ENCODE peak calls at places on chromosome 22, in four cellular contexts. I is uterus, E is HS-5, P is mesenchymal stem cell. Y is an unnamed sample.

GRCh38 chr22:26461188-26461810 is 22.3 kb downstream of the HPS4 start:
- DNase-seq in I (peak), E (no peak), P (peak), Y (no peak)

GRCh38 chr22:41596776-41597634 is 7.4 kb upstream of the PMM1 start:
- DNase-seq in E (no peak), I (peak), P (peak), Y (no peak)

GRCh38 chr22:40182231-40182835 is 4.6 kb downstream of the TNRC6B start:
- DNase-seq in P (peak), E (no peak), I (no peak), Y (no peak)

GRCh38 chr22:22763512-22763911 is 119.1 kb downstream of the GGTLC2 start:
- DNase-seq in I (no peak), E (no peak), P (no peak), Y (no peak)

GRCh38 chr22:17896552-17896951 is 122.3 kb upstream of the BID start:
- DNase-seq in I (no peak), E (no peak), P (no peak), Y (no peak)

GRCh38 chr22:36797988-36798670 is 18.7 kb downstream of the PVALB start:
- DNase-seq in I (no peak), P (no peak), E (no peak), Y (no peak)

GRCh38 chr22:41550952-41551491 is 6.8 kb upstream of the POLR3H start:
- DNase-seq in E (no peak), I (no peak), P (no peak), Y (no peak)

GRCh38 chr22:16915711-16916110 is 90.5 kb upstream of the XKR3 start:
- DNase-seq in P (no peak), I (no peak), E (peak), Y (no peak)

GRCh38 chr22:27247691-27248434 is 553.7 kb downstream of the MN1 start:
- DNase-seq in I (peak), E (no peak), P (no peak), Y (no peak)

GRCh38 chr22:48635825-48636224 is 1191.8 kb downstream of the BRD1 start:
- DNase-seq in P (no peak), I (no peak), E (no peak), Y (no peak)

GRCh38 chr22:22076361-22076760 is 93.8 kb upstream of the TOP3B start:
- DNase-seq in P (no peak), E (no peak), I (no peak), Y (no peak)

GRCh38 chr22:20738394-20739089 is 35.4 kb upstream of the SERPIND1 start:
- DNase-seq in E (no peak), P (no peak), I (no peak), Y (no peak)

GRCh38 chr22:19802001-19802880 is 41.7 kb downstream of the TBX1 start:
- DNase-seq in E (no peak), P (no peak), I (no peak), Y (no peak)

GRCh38 chr22:45499746-45500145 is 2.9 kb upstream of the FBLN1 start:
- DNase-seq in P (no peak), I (peak), E (no peak), Y (no peak)

GRCh38 chr22:49660321-49660720 is 167.4 kb downstream of the BRD1 start:
- DNase-seq in E (no peak), P (no peak), I (no peak), Y (no peak)

GRCh38 chr22:35510481-35510934 is 30.1 kb upstream of the RASD2 start:
- DNase-seq in P (peak), I (no peak), E (no peak), Y (no peak)

GRCh38 chr22:48709976-48710375 is 1117.7 kb downstream of the BRD1 start:
- DNase-seq in E (no peak), I (no peak), P (no peak), Y (no peak)

GRCh38 chr22:31753005-31753633 is 700 bp upstream of the DEPDC5 start:
- DNase-seq in E (no peak), I (peak), P (peak), Y (peak)

GRCh38 chr22:48404004-48404403 is 1423.7 kb downstream of the BRD1 start:
- DNase-seq in E (no peak), P (no peak), I (no peak), Y (no peak)

GRCh38 chr22:34858026-34858425 is 207.9 kb upstream of the ISX start:
- DNase-seq in P (no peak), E (no peak), I (no peak), Y (no peak)

GRCh38 chr22:43888740-43889139 is 3.1 kb downstream of the PNPLA5 start:
- DNase-seq in P (no peak), E (no peak), I (no peak), Y (no peak)

GRCh38 chr22:23401111-23401909 is 178.8 kb downstream of the IGLL1 start:
- DNase-seq in I (no peak), E (peak), P (peak), Y (no peak)

GRCh38 chr22:50246242-50247175 is 1.7 kb upstream of the TUBGCP6 start:
- DNase-seq in P (no peak), E (no peak), I (no peak), Y (no peak)

GRCh38 chr22:25880524-25880923 is 138.5 kb downstream of the MYO18B start:
- DNase-seq in E (no peak), P (no peak), I (no peak), Y (no peak)

GRCh38 chr22:26385164-26385563 is 43.9 kb upstream of the ASPHD2 start:
- DNase-seq in E (no peak), P (no peak), I (no peak), Y (no peak)

GRCh38 chr22:22666307-22667091 is 22.1 kb downstream of the GGTLC2 start:
- DNase-seq in I (no peak), P (no peak), E (no peak), Y (no peak)

GRCh38 chr22:36771376-36772063 is 4.4 kb downstream of the IFT27 start:
- DNase-seq in I (no peak), P (no peak), E (no peak), Y (no peak)

GRCh38 chr22:44155115-44155514 is 25.6 kb upstream of the PARVG start:
- DNase-seq in E (no peak), I (no peak), P (no peak), Y (no peak)

GRCh38 chr22:17980013-17980510 is 44.3 kb downstream of the MICAL3 start:
- DNase-seq in E (no peak), P (no peak), I (no peak), Y (no peak)

GRCh38 chr22:46002757-46003270 is 25.9 kb upstream of the WNT7B start:
- DNase-seq in P (peak), I (no peak), E (no peak), Y (no peak)

Y was measured in caudate nucleus.